ENCODE peak calls at places on chromosomes 7 and 10, in six cellular contexts. Q, G, H, D, O and P are unnamed samples.

GRCh38 chr10:4051011-4051407 is 266.0 kb upstream of the KLF6 start:
- DNase-seq in Q (no peak), G (no peak), D (no peak), O (no peak), H (no peak), P (no peak)

GRCh38 chr10:69328346-69328687 is 50.0 kb downstream of the HK1 start:
- DNase-seq in Q (no peak), D (no peak), G (no peak), O (no peak), H (no peak), P (peak)

GRCh38 chr7:132576723-132577089 is 436 bp upstream of the PLXNA4 start:
- DNase-seq in D (no peak), Q (peak), O (no peak), G (no peak), H (no peak), P (no peak)

GRCh38 chr10:24465899-24466615 is 257.1 kb downstream of the KIAA1217 start:
- DNase-seq in G (no peak), O (no peak), H (peak), D (no peak), Q (no peak), P (peak)

GRCh38 chr7:39673868-39674267 is 50.5 kb downstream of the RALA start:
- DNase-seq in Q (no peak), D (no peak), G (no peak), H (no peak), O (no peak), P (no peak)

GRCh38 chr7:16660702-16661464 is 14.9 kb downstream of the BZW2 start:
- DNase-seq in Q (no peak), G (no peak), D (no peak), H (no peak), O (no peak), P (no peak)

GRCh38 chr7:114825423-114825951 is 96.4 kb upstream of the MDFIC start:
- DNase-seq in Q (no peak), O (peak), H (no peak), D (no peak), G (no peak), P (peak)

GRCh38 chr7:151426486-151426905 is 13.4 kb downstream of the CRYGN start:
- DNase-seq in G (peak), D (no peak), H (peak), Q (peak), O (no peak), P (no peak)

GRCh38 chr7:805261-805660 is 27.0 kb upstream of the SUN1 start:
- DNase-seq in D (no peak), G (no peak), Q (peak), O (no peak), H (no peak), P (no peak)

GRCh38 chr7:129238546-129238945 is 13.7 kb downstream of the AHCYL2 start:
- DNase-seq in H (no peak), Q (no peak), D (no peak), G (no peak), O (no peak), P (peak)

DNA sequence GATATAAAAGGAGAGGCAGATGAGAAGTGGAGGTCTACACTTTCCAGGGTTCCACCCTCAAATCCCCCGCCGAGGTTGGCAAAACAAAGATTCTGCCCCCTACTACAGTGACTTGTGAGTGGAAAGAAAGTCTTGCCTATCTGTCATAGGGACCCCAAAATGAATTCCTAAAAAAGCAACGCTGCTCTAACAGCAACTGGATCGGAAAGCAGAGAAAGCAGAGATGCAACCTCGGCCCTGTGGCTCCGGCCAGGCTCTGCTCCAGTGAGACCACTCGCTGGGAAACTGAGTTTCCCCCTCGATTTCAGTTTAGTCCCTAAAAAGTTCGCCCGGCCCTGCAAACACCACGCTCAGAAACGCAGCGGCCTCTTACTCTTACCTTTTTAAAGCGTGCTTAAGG is 297.9 kb upstream of the NFE2L3 start:
- DNase-seq in G (no peak), O (no peak), H (no peak), Q (no peak), D (no peak), P (no peak)
- H3K4me3 ChIP-seq in G (peak), O (no peak), H (no peak), Q (peak), D (no peak), P (no peak)

GRCh38 chr7:102326156-102326914 is 29.9 kb downstream of the SPDYE6 start:
- DNase-seq in G (no peak), D (no peak), H (no peak), O (no peak), Q (no peak), P (no peak)
- TF ChIP-seq CTCF in G (no peak), D (no peak), H (no peak), O (no peak), Q (no peak), P (no peak)

DNA sequence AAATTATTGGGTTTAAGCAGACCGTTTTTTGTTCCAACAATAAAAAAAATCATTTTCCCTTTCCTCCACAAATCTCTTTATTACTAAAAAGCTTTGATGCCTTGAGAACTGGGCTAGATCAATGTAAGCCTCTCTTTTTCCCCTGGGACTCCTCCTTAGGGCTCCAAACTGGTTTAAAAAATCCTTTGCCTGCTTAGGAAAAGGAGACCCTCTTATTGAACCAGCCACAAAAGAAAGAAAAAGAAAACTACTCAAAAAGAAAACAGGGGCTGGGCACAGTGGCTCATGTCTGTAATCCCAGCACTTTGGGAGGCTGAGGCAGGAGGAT is 25.0 kb upstream of the SVIL start:
- DNase-seq in D (no peak), G (no peak), H (no peak), Q (no peak), O (no peak), P (no peak)
- H3K4me3 ChIP-seq in D (no peak), G (no peak), H (no peak), Q (no peak), O (no peak), P (no peak)

GRCh38 chr10:82411416-82411815 is 536.4 kb downstream of the NRG3 start:
- DNase-seq in H (no peak), G (no peak), Q (no peak), O (no peak), D (no peak), P (no peak)
- TF ChIP-seq CTCF in H (no peak), G (no peak), Q (no peak), O (no peak), D (no peak), P (no peak)

GRCh38 chr10:22673785-22674184 is 40.6 kb downstream of the PIP4K2A start:
- DNase-seq in G (no peak), H (no peak), O (no peak), Q (no peak), D (no peak), P (no peak)

GRCh38 chr10:22674215-22674930 is 40.0 kb downstream of the PIP4K2A start:
- DNase-seq in H (no peak), O (no peak), G (no peak), D (no peak), Q (no peak), P (no peak)

GRCh38 chr10:22670796-22671195 is 43.6 kb downstream of the PIP4K2A start:
- DNase-seq in D (no peak), H (no peak), G (no peak), O (no peak), Q (no peak), P (no peak)

GRCh38 chr10:22669163-22669711 is 45.1 kb downstream of the PIP4K2A start:
- DNase-seq in Q (no peak), O (no peak), D (no peak), G (no peak), H (no peak), P (no peak)

DNA sequence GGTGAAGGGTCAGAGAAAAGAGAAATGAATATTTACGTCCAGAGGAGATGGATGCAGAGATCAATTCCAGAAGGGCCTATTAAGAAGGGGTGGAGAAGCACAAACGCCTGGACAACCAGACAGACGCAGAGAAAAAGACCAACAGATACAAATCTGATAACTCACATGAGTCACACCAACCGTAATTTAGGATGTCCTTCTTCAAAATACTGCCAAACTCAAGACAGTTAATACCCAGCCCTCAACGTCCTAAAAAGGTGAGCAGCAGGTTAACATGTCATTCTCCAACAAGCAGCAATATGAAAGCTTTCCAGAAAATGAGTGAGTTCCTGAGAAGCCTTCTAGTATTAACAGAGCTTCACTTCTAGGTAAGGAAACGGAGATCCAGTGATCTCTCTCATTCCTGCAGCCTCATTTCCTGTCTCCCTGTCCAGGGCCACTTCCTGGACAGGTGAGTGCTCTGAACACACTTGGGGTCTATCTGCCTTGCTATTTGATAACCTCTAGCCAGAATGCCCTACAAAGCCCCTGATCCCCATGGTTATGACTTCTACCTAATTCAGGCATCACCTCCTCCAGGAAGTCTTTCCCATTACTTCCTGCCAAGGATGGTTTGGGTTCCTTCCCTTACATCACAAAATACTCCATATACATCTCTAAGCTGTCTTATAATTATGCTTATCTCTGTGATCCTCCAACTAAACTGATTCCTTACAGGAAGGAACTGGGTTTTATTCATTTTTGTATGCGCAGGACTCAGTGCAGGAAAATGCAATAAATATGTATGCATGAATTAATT is 41.6 kb downstream of the PIP4K2A start:
- DNase-seq in D (no peak), O (no peak), Q (no peak), G (no peak), H (no peak), P (no peak)
- H3K4me3 ChIP-seq in D (no peak), O (no peak), Q (no peak), G (no peak), H (no peak), P (no peak)